ENCODE peak calls at places on chromosomes 13 and 19, in five cellular contexts. W is IMR-90; H is fibroblast of pulmonary artery; U is stimulated activated CD4-positive, alpha-beta T cell treated with anti-CD3 and anti-CD28 coated beads, Interleukin-12 subunit alpha, Interleukin-12 subunit beta, amount 100 ng/mL, for 48 hours; J is upper lobe of right lung. I is an unnamed sample.
A peak's percentile ranks its signal among the peaks of the same experiment; 100 is the strongest.

GRCh38 chr13:92197669-92198068 is 799.2 kb downstream of the GPC5 start:
- DNase-seq in W (peak; percentile 19), U (no peak), H (peak; percentile 23), J (no peak), I (no peak)

GRCh38 chr19:5434970-5435641 is 20.1 kb upstream of the ZNRF4 start:
- DNase-seq in U (peak; percentile 46), J (no peak), H (peak; percentile 45), W (peak; percentile 94), I (no peak)

GRCh38 chr19:670609-671075 is 5.5 kb upstream of the FSTL3 start:
- DNase-seq in H (no peak), W (no peak), J (no peak), U (no peak), I (no peak)

GRCh38 chr19:46426506-46427162 is 2.1 kb downstream of the PNMA8C start:
- DNase-seq in U (peak; percentile 38), H (peak; percentile 83), J (peak; percentile 87), W (peak; percentile 68), I (peak; percentile 94)

GRCh38 chr19:49896863-49897621 is at the start of gene IL4I1:
- DNase-seq in U (peak; percentile 58), W (peak; percentile 42), J (peak; percentile 73), H (peak; percentile 38), I (no peak)

GRCh38 chr13:44293908-44294735 is 79.5 kb upstream of the SERP2 start:
- DNase-seq in U (no peak), W (peak; percentile 72), J (no peak), H (peak; percentile 64), I (no peak)

GRCh38 chr19:45657520-45658163 is 10.4 kb upstream of the GIPR start:
- DNase-seq in U (no peak), H (no peak), J (no peak), W (no peak), I (peak; percentile 43)

GRCh38 chr13:40315416-40316064 is 350.9 kb downstream of the FOXO1 start:
- DNase-seq in H (peak; percentile 62), J (no peak), W (no peak), U (peak; percentile 30), I (no peak)

GRCh38 chr13:77740931-77741586 is 43.6 kb downstream of the SLAIN1 start:
- DNase-seq in W (no peak), H (no peak), J (no peak), U (no peak), I (no peak)

GRCh38 chr13:98890186-98890585 is 87.7 kb downstream of the DOCK9 start:
- DNase-seq in U (peak; percentile 35), J (no peak), H (peak; percentile 72), W (peak; percentile 74), I (no peak)

GRCh38 chr13:88136098-88136790 is 465.1 kb downstream of the SLITRK5 start:
- DNase-seq in H (no peak), W (no peak), U (no peak), J (no peak), I (no peak)

GRCh38 chr19:41401483-41401882 is 3.9 kb downstream of the BCKDHA start:
- DNase-seq in U (no peak), J (no peak), H (no peak), W (no peak), I (no peak)

GRCh38 chr13:58921129-58921528 is 1242.6 kb downstream of the DIAPH3 start:
- DNase-seq in W (no peak), J (no peak), H (no peak), U (no peak), I (no peak)

GRCh38 chr19:29524912-29525870 is 603 bp upstream of the VSTM2B start:
- DNase-seq in J (peak; percentile 54), H (no peak), U (no peak), W (no peak), I (peak; percentile 61)

GRCh38 chr13:38872693-38873092 is 117.9 kb downstream of the STOML3 start:
- DNase-seq in H (peak; percentile 44), W (peak; percentile 5), J (no peak), U (peak; percentile 30), I (peak; percentile 62)

GRCh38 chr13:101398191-101398590 is 18.1 kb downstream of the NALCN start:
- DNase-seq in H (peak; percentile 10), W (peak; percentile 81), J (no peak), U (no peak), I (no peak)

GRCh38 chr19:40147693-40148347 is 43.4 kb upstream of the MAP3K10 start:
- DNase-seq in U (no peak), J (no peak), W (peak; percentile 77), H (peak; percentile 82), I (no peak)

I was measured in glutamatergic neuron.